ENCODE peak calls at places on chromosomes 16 and 17, in nine cellular contexts. O is tibial nerve, E is lower leg skin, J is GM12892, Q is IMR-90, F is right lobe of liver, C is HCT116, L is adrenal gland, K is vagina. R is an unnamed sample.

GRCh38 chr17:59378621-59379194 is 47.3 kb downstream of the YPEL2 start:
- DNase-seq in O (no peak), E (no peak), J (no peak), Q (peak), F (no peak), C (no peak), L (no peak), K (no peak), R (peak)

GRCh38 chr17:78925234-78925633 is at the start of gene TIMP2:
- DNase-seq in O (peak), E (peak), J (no peak), Q (peak), F (peak), C (no peak), L (peak), K (no peak), R (peak)

GRCh38 chr16:58345574-58346354 is 46.5 kb upstream of the GINS3 start:
- DNase-seq in O (no peak), E (no peak), J (no peak), Q (no peak), F (no peak), C (no peak), L (no peak), K (no peak), R (no peak)

GRCh38 chr16:56480776-56481467 is 29.6 kb downstream of the OGFOD1 start:
- DNase-seq in O (no peak), E (no peak), J (no peak), Q (peak), F (no peak), C (no peak), L (no peak), K (no peak), R (no peak)

GRCh38 chr17:3033741-3034577 is 29.4 kb downstream of the OR1D5 start:
- DNase-seq in O (no peak), E (peak), J (no peak), Q (no peak), F (no peak), C (no peak), L (no peak), K (no peak), R (no peak)

GRCh38 chr17:58783380-58783779 is 27.7 kb downstream of the PPM1E start:
- DNase-seq in O (no peak), E (no peak), J (no peak), Q (no peak), F (no peak), C (no peak), L (no peak), K (no peak), R (no peak)

GRCh38 chr16:84252214-84252613 is 12.4 kb upstream of the KCNG4 start:
- DNase-seq in O (no peak), E (no peak), J (no peak), Q (no peak), F (no peak), C (no peak), L (no peak), K (no peak), R (no peak)

GRCh38 chr16:21338537-21339268 is 60.6 kb upstream of the CRYM start:
- DNase-seq in O (no peak), E (no peak), J (no peak), Q (no peak), F (no peak), C (no peak), L (no peak), K (no peak), R (no peak)

GRCh38 chr16:27515874-27516353 is 33.8 kb downstream of the GTF3C1 start:
- DNase-seq in O (no peak), E (no peak), J (peak), Q (no peak), F (no peak), C (peak), L (peak), K (no peak), R (peak)

GRCh38 chr17:80650751-80651173 is 106.1 kb downstream of the RPTOR start:
- DNase-seq in O (no peak), E (no peak), J (no peak), Q (no peak), F (no peak), C (no peak), L (no peak), K (no peak), R (no peak)

GRCh38 chr17:55433629-55434422 is 12.2 kb upstream of the MMD start:
- DNase-seq in O (no peak), E (no peak), J (no peak), Q (peak), F (no peak), C (no peak), L (no peak), K (no peak), R (peak)

GRCh38 chr17:31074772-31075538 is 19.8 kb upstream of the NF1 start:
- DNase-seq in O (no peak), E (no peak), J (no peak), Q (peak), F (no peak), C (no peak), L (no peak), K (no peak), R (no peak)

GRCh38 chr17:57463103-57463885 is 207.0 kb downstream of the MSI2 start:
- DNase-seq in O (no peak), E (no peak), J (peak), Q (peak), F (peak), C (no peak), L (no peak), K (no peak), R (peak)

GRCh38 chr17:27944546-27945332 is 51.6 kb upstream of the LYRM9 start:
- DNase-seq in O (no peak), E (no peak), J (no peak), Q (no peak), F (no peak), C (no peak), L (no peak), K (no peak), R (no peak)

GRCh38 chr16:86528061-86528929 is 18.0 kb downstream of the FOXF1 start:
- DNase-seq in O (no peak), E (no peak), J (no peak), Q (no peak), F (no peak), C (no peak), L (no peak), K (no peak), R (no peak)

GRCh38 chr16:70746040-70746707 is 54.8 kb downstream of the VAC14 start:
- DNase-seq in O (peak), E (peak), J (no peak), Q (peak), F (peak), C (peak), L (peak), K (no peak), R (peak)

GRCh38 chr17:64787255-64787920 is 125.3 kb upstream of the SMURF2 start:
- DNase-seq in O (no peak), E (no peak), J (no peak), Q (no peak), F (no peak), C (no peak), L (no peak), K (no peak), R (no peak)

GRCh38 chr17:39799395-39799794 is 61.7 kb downstream of the GRB7 start:
- DNase-seq in O (no peak), E (no peak), J (no peak), Q (no peak), F (no peak), C (no peak), L (no peak), K (no peak), R (no peak)

GRCh38 chr16:10616744-10617640 is 36.6 kb upstream of the EMP2 start:
- DNase-seq in O (peak), E (peak), J (no peak), Q (peak), F (peak), C (peak), L (peak), K (no peak), R (peak)

GRCh38 chr16:63737633-63738032 is 1384.2 kb downstream of the CDH11 start:
- DNase-seq in O (no peak), E (no peak), J (no peak), Q (no peak), F (no peak), C (no peak), L (no peak), K (no peak), R (no peak)

DNA sequence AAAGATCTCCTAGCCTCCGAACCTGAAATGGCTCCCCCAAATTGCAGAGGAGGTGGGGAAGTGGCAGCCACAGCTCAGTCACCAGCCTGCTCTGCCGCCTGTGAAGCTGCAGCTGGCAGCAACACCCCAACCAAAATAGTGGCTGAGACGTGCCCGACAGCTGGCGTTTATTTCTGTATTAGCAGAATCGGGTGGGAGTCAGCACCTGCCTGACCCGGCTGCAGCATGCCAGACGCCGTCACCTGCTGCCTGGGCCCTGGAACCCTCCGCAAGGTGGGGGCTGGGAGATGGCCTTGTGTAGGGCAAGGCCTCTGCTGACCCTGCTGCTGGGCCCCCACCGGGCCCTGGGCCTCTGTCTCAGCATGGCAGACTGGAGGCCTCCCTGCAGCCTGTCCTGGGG is 17.5 kb upstream of the PABPN1L start:
- DNase-seq in O (no peak), E (no peak), J (no peak), Q (no peak), F (no peak), C (no peak), L (no peak), K (no peak), R (no peak)
- TF ChIP-seq POLR2A in O (no peak), E (no peak), J (no peak), Q (no peak), F (no peak), C (no peak), L (no peak), K (no peak), R (no peak)

GRCh38 chr16:30447512-30448226 is 2.0 kb upstream of the SEPHS2 start:
- DNase-seq in O (no peak), E (no peak), J (no peak), Q (no peak), F (no peak), C (no peak), L (no peak), K (no peak), R (no peak)

GRCh38 chr16:30445149-30445407 is 596 bp downstream of the SEPHS2 start:
- DNase-seq in O (no peak), E (no peak), J (no peak), Q (no peak), F (no peak), C (no peak), L (no peak), K (no peak), R (no peak)

GRCh38 chr16:30446203-30446595 is 525 bp upstream of the SEPHS2 start:
- DNase-seq in O (no peak), E (no peak), J (no peak), Q (no peak), F (no peak), C (no peak), L (no peak), K (no peak), R (no peak)

GRCh38 chr16:30444231-30445148 is 1.2 kb downstream of the SEPHS2 start:
- DNase-seq in O (no peak), E (no peak), J (no peak), Q (no peak), F (no peak), C (no peak), L (peak), K (no peak), R (no peak)

GRCh38 chr16:30445408-30446202 is at the start of gene SEPHS2:
- DNase-seq in O (peak), E (peak), J (peak), Q (peak), F (peak), C (peak), L (peak), K (no peak), R (peak)
- TF ChIP-seq POLR2A in O (peak), E (no peak), J (peak), Q (peak), F (peak), C (peak), L (peak), K (peak), R (peak)

DNA sequence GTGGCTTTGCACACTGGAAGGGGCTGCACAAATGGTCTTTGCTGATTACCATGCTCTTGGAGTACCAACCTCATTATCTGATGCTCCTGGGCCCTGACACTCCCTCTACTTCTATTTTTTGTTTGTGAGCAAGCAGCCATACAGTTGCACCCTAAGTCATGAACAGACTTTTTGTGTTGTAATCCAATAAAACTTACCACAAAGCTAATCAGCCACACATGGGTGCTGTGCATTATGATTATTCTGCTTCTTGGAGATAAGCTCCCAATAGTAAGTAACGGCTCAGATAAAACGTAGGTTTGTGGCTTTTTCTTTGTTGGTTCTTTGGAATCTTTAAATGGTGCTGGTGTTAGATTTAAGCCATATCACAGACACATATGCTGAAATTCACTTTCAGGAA is 76.2 kb downstream of the CCT6B start:
- DNase-seq in O (no peak), E (peak), J (no peak), Q (no peak), F (no peak), C (no peak), L (no peak), K (no peak), R (no peak)
- TF ChIP-seq POLR2A in O (no peak), E (no peak), J (no peak), Q (no peak), F (no peak), C (no peak), L (no peak), K (no peak), R (no peak)

GRCh38 chr17:67245073-67245693 is at the start of gene HELZ:
- DNase-seq in O (peak), E (peak), J (peak), Q (peak), F (peak), C (peak), L (peak), K (no peak), R (peak)
- TF ChIP-seq POLR2A in O (no peak), E (no peak), J (peak), Q (no peak), F (peak), C (peak), L (no peak), K (no peak), R (no peak)

GRCh38 chr17:42779942-42780815 is at the start of gene WNK4:
- DNase-seq in O (no peak), E (peak), J (no peak), Q (no peak), F (no peak), C (no peak), L (no peak), K (no peak), R (peak)
- TF ChIP-seq POLR2A in O (no peak), E (no peak), J (no peak), Q (no peak), F (no peak), C (no peak), L (no peak), K (no peak), R (peak)

GRCh38 chr17:76671123-76671911 is 27.8 kb upstream of the ST6GALNAC1 start:
- DNase-seq in O (peak), E (peak), J (peak), Q (peak), F (peak), C (peak), L (peak), K (no peak), R (peak)
- TF ChIP-seq POLR2A in O (no peak), E (no peak), J (no peak), Q (no peak), F (no peak), C (peak), L (peak), K (no peak), R (peak)

GRCh38 chr17:8152112-8152775 is at the start of gene PER1:
- DNase-seq in O (peak), E (peak), J (peak), Q (peak), F (peak), C (peak), L (peak), K (no peak), R (peak)

GRCh38 chr17:8149419-8150193 is 2.6 kb downstream of the PER1 start:
- DNase-seq in O (peak), E (peak), J (no peak), Q (no peak), F (peak), C (no peak), L (peak), K (no peak), R (no peak)

GRCh38 chr17:8150194-8151119 is 1.7 kb downstream of the PER1 start:
- DNase-seq in O (peak), E (peak), J (no peak), Q (no peak), F (no peak), C (no peak), L (peak), K (no peak), R (no peak)

GRCh38 chr17:8151641-8152111 is 528 bp downstream of the PER1 start:
- DNase-seq in O (peak), E (peak), J (no peak), Q (peak), F (peak), C (no peak), L (peak), K (no peak), R (no peak)

GRCh38 chr17:8151120-8151640 is 1.0 kb downstream of the PER1 start:
- DNase-seq in O (peak), E (peak), J (peak), Q (peak), F (peak), C (no peak), L (peak), K (no peak), R (no peak)
- TF ChIP-seq POLR2A in O (peak), E (no peak), J (no peak), Q (peak), F (peak), C (no peak), L (peak), K (peak), R (peak)

GRCh38 chr17:82055965-82056728 is 4.4 kb downstream of the GPS1 start:
- DNase-seq in O (no peak), E (no peak), J (no peak), Q (no peak), F (peak), C (no peak), L (no peak), K (no peak), R (no peak)
- TF ChIP-seq POLR2A in O (no peak), E (no peak), J (peak), Q (no peak), F (no peak), C (no peak), L (no peak), K (no peak), R (no peak)

R was measured in H54.